ENCODE peak calls at places on chromosomes 12 and 14, in eight cellular contexts. A is cardiac fibroblast, V is heart left ventricle, J is GM23338, E is MCF 10A, S is RWPE2, I is T47D, X is tibial nerve. Q is an unnamed sample.

GRCh38 chr14:69052181-69052601 is 73.1 kb upstream of the ACTN1 start:
- DNase-seq in S (no peak), A (no peak), J (no peak), I (no peak), E (no peak), X (no peak), V (no peak), Q (no peak)

GRCh38 chr14:27134200-27134599 is 536.4 kb upstream of the NOVA1 start:
- DNase-seq in S (no peak), V (no peak), X (no peak), I (no peak), J (no peak), A (no peak), E (no peak), Q (no peak)

GRCh38 chr14:70702154-70702553 is 60.4 kb downstream of the TTC9 start:
- DNase-seq in I (peak; percentile 53), V (no peak), S (no peak), J (no peak), E (no peak), X (no peak), A (no peak), Q (no peak)

GRCh38 chr12:46874642-46875041 is 48.8 kb upstream of the SLC38A4 start:
- DNase-seq in A (peak; percentile 19), S (no peak), V (no peak), I (no peak), X (no peak), E (peak; percentile 32), J (no peak), Q (no peak)

GRCh38 chr14:90645842-90646443 is 170.3 kb downstream of the TTC7B start:
- DNase-seq in E (peak; percentile 76), S (peak; percentile 86), X (no peak), I (peak; percentile 73), V (no peak), A (peak; percentile 46), J (peak; percentile 81), Q (peak; percentile 64)

GRCh38 chr12:105051981-105052380 is 32.3 kb downstream of the ALDH1L2 start:
- DNase-seq in E (no peak), S (no peak), I (no peak), A (no peak), J (no peak), V (no peak), X (no peak), Q (no peak)

GRCh38 chr12:77299001-77299400 is 233.6 kb upstream of the E2F7 start:
- DNase-seq in I (no peak), V (no peak), S (no peak), X (no peak), J (no peak), A (peak; percentile 11), E (peak; percentile 1), Q (peak; percentile 23)

GRCh38 chr12:105451211-105451610 is 120.7 kb downstream of the C12orf75 start:
- DNase-seq in X (peak; percentile 44), S (no peak), A (peak; percentile 78), E (peak; percentile 11), J (no peak), V (no peak), I (no peak), Q (no peak)

GRCh38 chr14:52313903-52314481 is at the start of gene PTGER2:
- DNase-seq in X (peak; percentile 59), V (peak; percentile 77), A (peak; percentile 91), I (peak; percentile 79), J (peak; percentile 70), S (peak; percentile 89), E (peak; percentile 92), Q (peak; percentile 74)

GRCh38 chr14:103123634-103124500 is 606 bp downstream of the TNFAIP2 start:
- DNase-seq in I (peak; percentile 57), S (no peak), J (peak; percentile 70), E (no peak), X (peak; percentile 62), V (peak; percentile 63), A (peak; percentile 58), Q (no peak)

GRCh38 chr14:95255487-95255886 is 64.2 kb downstream of the CLMN start:
- DNase-seq in I (peak; percentile 91), A (peak; percentile 86), E (peak; percentile 93), X (peak; percentile 45), J (peak; percentile 83), V (peak; percentile 48), S (peak; percentile 87), Q (peak; percentile 83)

GRCh38 chr12:116019415-116019814 is 258.1 kb downstream of the MED13L start:
- DNase-seq in X (no peak), I (peak; percentile 43), V (no peak), E (no peak), J (no peak), S (no peak), A (no peak), Q (no peak)

GRCh38 chr12:47995976-47996375 is 8.3 kb downstream of the COL2A1 start:
- DNase-seq in I (peak; percentile 73), X (no peak), A (peak; percentile 44), S (no peak), E (no peak), J (no peak), V (no peak), Q (no peak)

GRCh38 chr14:99129211-99129696 is 142.7 kb downstream of the BCL11B start:
- DNase-seq in A (no peak), S (no peak), E (no peak), I (no peak), X (no peak), V (no peak), J (no peak), Q (no peak)

GRCh38 chr12:109597795-109598427 is 24.3 kb downstream of the MVK start:
- DNase-seq in S (peak; percentile 80), I (peak; percentile 87), A (peak; percentile 82), X (peak; percentile 78), E (peak; percentile 80), J (peak; percentile 93), V (peak; percentile 86), Q (peak; percentile 47)

GRCh38 chr12:4031703-4032291 is 158.6 kb upstream of the PARP11 start:
- DNase-seq in A (peak; percentile 35), I (no peak), J (no peak), S (peak; percentile 86), V (peak; percentile 35), E (peak; percentile 79), X (peak; percentile 25), Q (peak; percentile 84)

GRCh38 chr12:68037616-68038255 is 48.5 kb downstream of the IFNG-AS1 start:
- DNase-seq in A (no peak), I (no peak), V (no peak), S (no peak), E (no peak), J (no peak), X (no peak), Q (no peak)

GRCh38 chr14:104171948-104172347 is 33.6 kb downstream of the KIF26A start:
- DNase-seq in I (no peak), E (no peak), A (no peak), J (no peak), V (peak; percentile 72), X (no peak), S (no peak), Q (peak; percentile 2)

GRCh38 chr14:42947991-42948390 is 1341.3 kb downstream of the LRFN5 start:
- DNase-seq in X (no peak), E (no peak), J (no peak), A (no peak), S (no peak), I (no peak), V (no peak), Q (no peak)

GRCh38 chr14:65936342-65936741 is 523.8 kb downstream of the FUT8 start:
- DNase-seq in V (no peak), I (no peak), E (no peak), A (no peak), J (no peak), X (no peak), S (no peak), Q (no peak)

GRCh38 chr14:20799444-20799843 is 3.2 kb downstream of the RNASE1 start:
- DNase-seq in J (no peak), A (no peak), V (no peak), S (no peak), I (no peak), E (no peak), X (no peak), Q (no peak)

GRCh38 chr12:101695698-101696097 is 1.7 kb upstream of the CHPT1 start:
- DNase-seq in V (no peak), S (no peak), J (no peak), X (no peak), I (peak; percentile 19), E (peak; percentile 55), A (peak; percentile 47), Q (peak; percentile 80)

GRCh38 chr14:61706096-61706690 is 10.9 kb downstream of the HIF1A start:
- DNase-seq in X (no peak), S (no peak), J (no peak), V (no peak), E (no peak), I (no peak), A (peak; percentile 55), Q (no peak)

GRCh38 chr14:65208548-65208947 is 106.2 kb upstream of the MAX start:
- DNase-seq in E (no peak), J (no peak), I (no peak), A (no peak), X (no peak), S (no peak), V (no peak), Q (no peak)

GRCh38 chr14:98956616-98957015 is 315.4 kb downstream of the BCL11B start:
- DNase-seq in A (no peak), S (peak; percentile 15), V (no peak), I (no peak), J (no peak), X (no peak), E (no peak), Q (no peak)

GRCh38 chr14:31937730-31938346 is 139.3 kb upstream of the ARHGAP5 start:
- DNase-seq in V (peak; percentile 58), A (peak; percentile 91), X (peak; percentile 46), S (peak; percentile 84), I (no peak), E (peak; percentile 87), J (no peak), Q (peak; percentile 99)

GRCh38 chr14:78863143-78863542 is 693.0 kb downstream of the NRXN3 start:
- DNase-seq in X (no peak), A (peak; percentile 38), I (peak; percentile 55), E (peak; percentile 65), V (no peak), S (no peak), J (peak; percentile 65), Q (peak; percentile 36)

GRCh38 chr14:100410056-100410565 is 87.0 kb downstream of the SLC25A47 start:
- DNase-seq in E (no peak), S (no peak), I (no peak), J (peak; percentile 78), V (no peak), A (peak; percentile 45), X (no peak), Q (peak; percentile 26)